ENCODE peak calls at places on chromosomes 6 and 20, in eight cellular contexts. Z is mucosa of descending colon; G is HL-60; X is effector CD4-positive, alpha-beta T cell; T is AML-193; N is MCF 10A; O is naive thymus-derived CD8-positive, alpha-beta T cell; D is A549. Q is an unnamed sample.

GRCh38 chr20:60060593-60060992 is 102.4 kb downstream of the CDH26 start:
- DNase-seq in G (peak), X (no peak), D (no peak), T (no peak), N (peak), Z (no peak), O (no peak), Q (no peak)

GRCh38 chr6:149488815-149489214 is 4.0 kb upstream of the ZC3H12D start:
- DNase-seq in T (no peak), X (no peak), G (no peak), Z (no peak), D (no peak), O (no peak), N (no peak), Q (no peak)

GRCh38 chr20:64220420-64220819 is 35.1 kb upstream of the PCMTD2 start:
- DNase-seq in T (no peak), N (no peak), D (no peak), O (no peak), G (no peak), X (no peak), Z (peak), Q (no peak)

GRCh38 chr20:58542411-58543095 is 27.4 kb upstream of the APCDD1L start:
- DNase-seq in Z (no peak), T (no peak), O (no peak), D (no peak), G (no peak), N (peak), X (no peak), Q (no peak)

GRCh38 chr6:159109391-159109790 is 59.8 kb upstream of the FNDC1 start:
- DNase-seq in Z (no peak), X (no peak), D (no peak), T (no peak), O (no peak), N (no peak), G (no peak), Q (no peak)

GRCh38 chr6:27669278-27669797 is 196.4 kb upstream of the ZNF184 start:
- DNase-seq in T (no peak), D (no peak), X (no peak), G (no peak), O (peak), N (peak), Z (no peak), Q (no peak)

GRCh38 chr20:17343631-17344447 is 117.0 kb downstream of the PCSK2 start:
- DNase-seq in Z (no peak), O (no peak), N (no peak), X (no peak), D (no peak), T (no peak), G (no peak), Q (no peak)

GRCh38 chr6:168852336-168852884 is 401.2 kb downstream of the THBS2 start:
- DNase-seq in D (no peak), O (no peak), T (no peak), G (no peak), Z (no peak), X (no peak), N (no peak), Q (no peak)

GRCh38 chr6:154945271-154945890 is 49.7 kb upstream of the TIAM2 start:
- DNase-seq in O (no peak), D (no peak), T (no peak), Z (no peak), G (no peak), X (no peak), N (no peak), Q (no peak)

GRCh38 chr20:23932256-23932655 is 52.7 kb upstream of the CST5 start:
- DNase-seq in T (no peak), G (no peak), O (no peak), D (no peak), N (no peak), X (no peak), Z (no peak), Q (no peak)

GRCh38 chr20:19265646-19266374 is 53.4 kb downstream of the SLC24A3 start:
- DNase-seq in G (no peak), N (peak), D (no peak), Z (no peak), X (no peak), T (no peak), O (no peak), Q (peak)

GRCh38 chr20:41179961-41180360 is 42.6 kb downstream of the PLCG1 start:
- DNase-seq in T (no peak), D (no peak), O (no peak), Z (no peak), G (no peak), X (no peak), N (no peak), Q (peak)

GRCh38 chr6:44169154-44169553 is 10.5 kb downstream of the CAPN11 start:
- DNase-seq in X (no peak), G (no peak), T (no peak), D (no peak), O (no peak), Z (peak), N (peak), Q (no peak)

GRCh38 chr6:136092897-136093296 is 157.2 kb downstream of the MTFR2 start:
- DNase-seq in T (no peak), X (no peak), G (no peak), D (no peak), O (no peak), Z (no peak), N (no peak), Q (no peak)

GRCh38 chr6:142009647-142010046 is 123.1 kb upstream of the GJE1 start:
- DNase-seq in G (no peak), N (no peak), O (no peak), Z (no peak), T (no peak), X (no peak), D (no peak), Q (no peak)

GRCh38 chr6:20208687-20209378 is 3.4 kb downstream of the MBOAT1 start:
- DNase-seq in T (no peak), G (no peak), O (no peak), D (no peak), Z (no peak), N (no peak), X (no peak), Q (no peak)

GRCh38 chr6:150894935-150895686 is 29.6 kb downstream of the MTHFD1L start:
- DNase-seq in X (no peak), T (no peak), Z (no peak), G (no peak), O (no peak), D (peak), N (peak), Q (no peak)

GRCh38 chr20:11108102-11108842 is 434.5 kb upstream of the JAG1 start:
- DNase-seq in Z (no peak), X (no peak), G (no peak), N (peak), T (no peak), O (no peak), D (no peak), Q (no peak)

GRCh38 chr6:114051031-114051430 is 80.1 kb upstream of the HDAC2 start:
- DNase-seq in G (no peak), N (no peak), O (no peak), D (no peak), X (no peak), T (no peak), Z (peak), Q (no peak)

GRCh38 chr20:10329387-10330005 is 104.5 kb downstream of the MKKS start:
- DNase-seq in Z (no peak), G (no peak), T (no peak), O (no peak), N (no peak), X (no peak), D (no peak), Q (no peak)

Q was measured in H9.